ENCODE peak calls at places on chromosomes 11 and 22, in seven cellular contexts. W, B, Y, N, E, X and H are unnamed samples. For H3K9me3, the result is how much of the 10 kb centered on the place peaks cover.

GRCh38 chr11:78313898-78314297 is 103.7 kb downstream of the GAB2 start:
- DNase-seq in X (no peak), Y (no peak), N (no peak), B (peak), W (no peak), E (no peak), H (no peak)

GRCh38 chr22:20650294-20651207 is 123.4 kb upstream of the SERPIND1 start:
- DNase-seq in X (no peak), W (no peak), E (no peak), B (no peak), N (no peak), Y (no peak), H (peak)

GRCh38 chr22:39954584-39955055 is 5.6 kb upstream of the TMA7B start:
- DNase-seq in Y (no peak), X (no peak), B (peak), W (no peak), N (no peak), E (peak), H (no peak)

GRCh38 chr11:33214187-33214586 is 43.0 kb upstream of the HIPK3 start:
- DNase-seq in N (no peak), W (no peak), X (no peak), B (peak), E (peak), Y (no peak), H (no peak)

GRCh38 chr11:108496643-108497256 is 1.4 kb downstream of the POGLUT3 start:
- DNase-seq in B (peak), W (no peak), E (peak), Y (no peak), N (no peak), X (no peak), H (no peak)

GRCh38 chr11:101863361-101863760 is 51.4 kb upstream of the CEP126 start:
- DNase-seq in N (no peak), B (peak), X (no peak), W (no peak), Y (no peak), E (peak), H (no peak)

GRCh38 chr11:64081663-64082442 is 46.1 kb downstream of the FLRT1 start:
- DNase-seq in W (peak), B (no peak), N (peak), X (no peak), Y (no peak), E (no peak), H (no peak)

GRCh38 chr22:43743131-43743530 is 69.0 kb downstream of the EFCAB6 start:
- DNase-seq in N (no peak), E (no peak), B (no peak), X (no peak), W (no peak), Y (no peak), H (peak)

GRCh38 chr11:131561486-131561885 is 191.1 kb downstream of the NTM start:
- DNase-seq in X (no peak), E (no peak), N (no peak), W (no peak), Y (no peak), B (peak), H (peak)

GRCh38 chr11:123573291-123573690 is 81.1 kb downstream of the SCN3B start:
- DNase-seq in Y (no peak), B (no peak), E (no peak), W (no peak), N (no peak), X (no peak), H (no peak)

GRCh38 chr11:33062137-33062536 is 22.8 kb downstream of the TCP11L1 start:
- DNase-seq in N (no peak), E (peak), X (no peak), Y (no peak), W (no peak), B (no peak), H (no peak)

GRCh38 chr11:100578966-100579365 is 108.1 kb upstream of the ARHGAP42 start:
- DNase-seq in B (peak), W (no peak), E (peak), N (no peak), X (no peak), Y (no peak), H (peak)

GRCh38 chr11:128624269-128625170 is 37.2 kb upstream of the ETS1 start:
- DNase-seq in W (peak), B (no peak), E (no peak), X (peak), Y (no peak), N (peak), H (peak)

GRCh38 chr11:113446938-113447337 is 28.3 kb downstream of the DRD2 start:
- DNase-seq in X (no peak), Y (no peak), W (no peak), E (no peak), B (no peak), N (no peak), H (no peak)

GRCh38 chr11:127247261-127247660 is 246.7 kb upstream of the KIRREL3 start:
- DNase-seq in E (no peak), B (no peak), X (no peak), N (no peak), W (no peak), Y (no peak), H (peak)

GRCh38 chr11:67644042-67644441 is 4.5 kb upstream of the TBX10 start:
- DNase-seq in W (no peak), E (peak), Y (no peak), B (peak), N (no peak), X (no peak), H (peak)

GRCh38 chr11:1887451-1888346 is 4.0 kb downstream of the PRR33 start:
- DNase-seq in X (no peak), N (no peak), Y (no peak), W (no peak), B (no peak), E (no peak), H (no peak)
- H3K27ac ChIP-seq in X (peak), N (no peak), Y (no peak), W (no peak), B (no peak), E (no peak), H (no peak)

GRCh38 chr22:48357961-48358360 is 1469.7 kb downstream of the BRD1 start:
- DNase-seq in B (no peak), N (no peak), W (no peak), Y (no peak), E (no peak), X (peak), H (no peak)
- H3K9me3 ChIP-seq in B (under half), N (under half), W (under half), Y (under half), E (under half), X (under half), H (under half)

GRCh38 chr22:27438271-27438980 is 363.1 kb downstream of the MN1 start:
- DNase-seq in W (peak), B (peak), E (peak), Y (no peak), N (peak), X (peak), H (peak)

GRCh38 chr22:27445876-27446275 is 355.7 kb downstream of the MN1 start:
- DNase-seq in E (no peak), Y (no peak), W (no peak), X (no peak), B (no peak), N (no peak), H (no peak)

GRCh38 chr22:27447316-27447715 is 354.2 kb downstream of the MN1 start:
- DNase-seq in X (no peak), W (no peak), E (no peak), B (no peak), Y (no peak), N (no peak), H (no peak)

GRCh38 chr22:27439131-27439530 is 362.4 kb downstream of the MN1 start:
- DNase-seq in E (no peak), X (no peak), W (no peak), Y (no peak), N (no peak), B (no peak), H (no peak)

GRCh38 chr22:27443315-27443714 is 358.2 kb downstream of the MN1 start:
- DNase-seq in W (no peak), X (peak), E (no peak), Y (no peak), N (no peak), B (no peak), H (peak)
- H3K27ac ChIP-seq in W (no peak), X (no peak), E (no peak), Y (no peak), N (no peak), B (no peak), H (peak)

GRCh38 chr22:49566141-49566541 is 261.5 kb downstream of the BRD1 start:
- DNase-seq in W (no peak), Y (no peak), X (no peak), E (no peak), N (no peak), B (no peak), H (peak)
- H3K9me3 ChIP-seq in W (under half), Y (under half), X (under half), E (under half), N (under half), B (under half), H (under half)

DNA sequence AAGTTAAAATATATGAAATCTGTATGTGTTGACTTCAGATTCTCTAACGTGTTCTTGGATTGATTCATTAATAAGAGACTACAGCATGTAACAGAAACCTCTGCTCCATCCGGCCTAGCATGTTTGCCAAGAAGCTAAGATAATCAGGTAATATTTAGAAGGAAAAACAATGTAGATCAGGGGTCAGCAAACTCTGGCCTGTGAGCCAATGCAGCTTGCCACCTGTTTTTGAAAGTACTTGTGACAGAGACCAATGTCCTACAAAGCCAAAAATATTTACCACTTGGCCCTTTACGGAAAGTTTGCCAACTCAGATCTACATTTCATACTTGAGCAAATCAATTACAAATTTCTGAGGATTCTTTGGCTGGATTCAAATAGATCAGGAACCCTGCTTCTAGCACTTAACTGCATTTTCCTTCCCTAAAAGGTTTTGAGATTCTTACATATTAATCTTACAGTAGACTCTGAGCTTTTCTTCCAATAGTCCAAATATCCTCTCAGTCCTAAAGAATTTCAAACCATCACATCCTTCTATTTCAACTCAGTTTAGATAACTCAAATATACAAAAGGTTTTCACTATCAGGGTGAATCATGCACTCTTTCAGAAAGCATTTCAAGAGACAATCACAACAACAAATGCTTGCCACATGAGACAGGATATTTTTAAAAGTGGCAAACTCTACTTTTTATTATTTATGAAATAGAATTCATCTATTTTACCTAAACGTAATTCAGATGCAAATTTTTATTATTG is 29.5 kb downstream of the APOL5 start:
- DNase-seq in W (no peak), N (no peak), B (peak), E (no peak), Y (no peak), X (no peak), H (no peak)
- H3K27ac ChIP-seq in W (no peak), N (no peak), B (peak), E (peak), Y (no peak), X (peak), H (no peak)

DNA sequence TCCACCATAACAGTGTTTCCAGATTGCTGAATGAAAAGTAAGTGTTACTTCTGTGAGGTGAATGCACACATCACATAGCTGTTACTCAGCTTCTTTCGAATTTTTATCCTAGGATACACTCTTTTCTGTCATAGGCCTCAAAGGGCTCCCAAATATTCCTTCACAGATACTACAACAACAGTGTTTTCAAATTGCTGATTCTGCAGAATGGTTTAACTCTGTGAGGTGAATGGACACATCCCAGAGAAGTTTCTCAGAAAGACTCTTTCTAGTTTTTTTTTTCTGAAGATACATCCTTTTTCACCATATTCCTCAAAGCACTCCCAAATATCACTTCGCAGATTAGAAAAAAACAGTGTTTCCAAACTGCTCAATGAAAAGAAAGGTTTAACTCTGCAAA is 221.1 kb downstream of the OR4A5 start:
- DNase-seq in E (no peak), X (no peak), Y (no peak), N (no peak), W (no peak), B (no peak), H (no peak)
- H3K9me3 ChIP-seq in E (under half), X (half or more), Y (half or more), N (half or more), W (under half), B (under half), H (half or more)

GRCh38 chr22:24968066-24968561 is 15.6 kb downstream of the KIAA1671 start:
- DNase-seq in N (no peak), B (peak), E (no peak), X (peak), Y (no peak), W (no peak), H (peak)

GRCh38 chr22:24962835-24963234 is 10.3 kb downstream of the KIAA1671 start:
- DNase-seq in Y (no peak), B (no peak), E (no peak), N (no peak), X (no peak), W (no peak), H (no peak)

GRCh38 chr22:24969588-24970301 is 17.2 kb downstream of the KIAA1671 start:
- DNase-seq in N (no peak), X (peak), Y (no peak), W (no peak), E (peak), B (peak), H (peak)

GRCh38 chr22:24964441-24964840 is 11.9 kb downstream of the KIAA1671 start:
- DNase-seq in E (no peak), Y (no peak), N (no peak), B (no peak), X (no peak), W (no peak), H (no peak)

DNA sequence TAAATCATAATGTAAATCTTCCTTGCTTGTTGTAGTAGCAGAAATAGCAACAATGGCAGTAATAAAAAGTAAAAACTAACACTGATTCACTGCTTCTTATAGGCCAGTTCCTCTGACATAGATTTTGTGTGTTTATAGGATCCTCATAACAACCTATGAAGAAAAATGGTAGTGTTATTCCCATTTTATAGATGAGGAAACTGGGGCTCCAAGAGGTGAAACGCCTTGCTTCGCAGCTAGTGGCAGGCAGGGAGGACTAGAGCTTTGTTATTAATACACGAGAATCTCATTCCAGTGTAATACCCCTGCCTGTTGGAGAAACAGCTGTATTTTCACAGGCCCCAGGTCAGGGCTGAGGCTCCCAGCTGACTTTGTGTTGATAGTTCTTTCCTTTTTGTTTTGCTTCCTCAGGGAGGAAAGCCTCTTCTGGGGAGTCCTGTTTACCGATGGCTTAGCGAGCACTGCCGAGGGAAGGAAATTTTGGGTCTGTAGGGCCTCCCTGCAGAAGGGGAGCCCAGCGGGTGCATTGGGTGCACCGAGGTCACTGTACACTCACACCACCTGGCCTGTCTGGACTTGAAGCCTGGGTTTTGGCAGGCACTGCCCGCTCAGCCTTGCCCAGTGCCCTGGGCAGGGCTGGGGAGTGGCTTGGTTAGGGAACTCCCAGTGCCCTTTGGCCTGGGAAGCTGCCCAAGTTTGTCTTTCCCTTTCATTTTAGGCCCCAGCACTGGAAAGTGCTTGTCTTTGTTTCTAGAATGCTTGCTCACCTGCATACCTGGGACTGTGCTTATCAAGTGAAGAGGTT is 13.5 kb downstream of the KIAA1671 start:
- DNase-seq in E (no peak), B (no peak), X (peak), N (peak), Y (no peak), W (peak), H (no peak)
- H3K27ac ChIP-seq in E (peak), B (no peak), X (peak), N (peak), Y (no peak), W (peak), H (no peak)

DNA sequence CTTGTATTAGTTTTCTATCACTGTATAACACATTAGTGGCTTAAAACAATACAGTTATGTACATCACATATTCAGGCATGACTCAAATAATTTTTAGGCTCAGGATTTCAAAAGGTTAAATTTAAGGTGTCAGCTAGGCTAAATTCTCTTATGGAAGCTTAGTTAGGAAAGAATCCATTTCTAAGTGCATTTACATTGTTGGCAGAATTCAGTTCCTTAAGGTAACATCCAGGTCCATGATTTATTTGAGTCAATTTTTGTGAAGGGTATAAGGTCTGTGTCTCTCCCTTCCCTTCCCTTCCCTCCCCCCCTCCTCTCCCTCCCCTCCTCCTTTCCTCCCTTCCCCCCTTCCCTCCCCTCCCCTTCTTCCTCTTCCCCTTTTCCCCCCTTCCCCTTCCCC is 399.0 kb upstream of the CNTN5 start:
- DNase-seq in B (no peak), E (no peak), Y (no peak), W (no peak), X (no peak), N (no peak), H (no peak)
- H3K9me3 ChIP-seq in B (under half), E (under half), Y (under half), W (under half), X (under half), N (under half), H (half or more)

DNA sequence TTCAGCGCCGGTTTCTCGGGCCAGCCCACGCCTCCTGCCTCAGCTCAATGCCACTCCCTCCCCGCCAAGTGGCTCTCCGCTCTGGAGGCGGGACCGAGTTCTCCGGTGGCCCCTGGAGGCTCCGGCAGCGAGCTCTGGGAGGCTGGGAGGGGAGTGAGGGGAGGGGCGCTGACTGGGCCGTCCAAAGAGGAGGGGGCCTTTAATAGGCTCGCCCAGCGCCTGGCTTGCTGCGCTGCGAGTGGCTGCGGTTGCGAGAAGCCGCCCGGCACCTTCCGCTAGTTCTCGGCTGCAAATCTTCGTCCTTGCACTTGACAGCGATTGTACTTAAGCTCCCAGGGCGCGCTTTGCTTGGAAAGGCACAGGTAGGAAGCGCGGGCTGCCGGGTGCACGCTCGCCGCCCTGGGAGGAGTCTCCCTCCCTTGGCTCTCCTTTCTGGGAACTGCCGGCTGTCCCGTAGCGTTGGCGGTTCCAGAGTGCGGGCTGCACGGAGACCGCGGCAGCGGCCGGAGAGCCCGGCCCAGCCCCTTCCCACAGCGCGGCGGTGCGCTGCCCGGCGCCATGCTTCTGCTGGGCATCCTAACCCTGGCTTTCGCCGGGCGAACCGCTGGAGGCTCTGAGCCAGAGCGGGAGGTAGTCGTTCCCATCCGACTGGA is at the start of gene ADAMTS15:
- DNase-seq in E (peak), X (peak), Y (no peak), B (peak), W (peak), N (peak), H (peak)
- H3K27ac ChIP-seq in E (peak), X (peak), Y (peak), B (no peak), W (no peak), N (peak), H (no peak)

GRCh38 chr11:70805971-70806370 is 407.6 kb downstream of the CTTN start:
- DNase-seq in X (no peak), N (no peak), B (no peak), E (no peak), Y (no peak), W (no peak), H (no peak)

GRCh38 chr11:70806461-70807194 is 408.3 kb downstream of the CTTN start:
- DNase-seq in N (no peak), X (no peak), B (no peak), E (no peak), W (no peak), Y (no peak), H (no peak)

GRCh38 chr11:70805243-70805642 is 406.9 kb downstream of the CTTN start:
- DNase-seq in W (no peak), B (no peak), E (no peak), N (no peak), Y (no peak), X (no peak), H (no peak)

GRCh38 chr11:70802185-70802584 is 403.9 kb downstream of the CTTN start:
- DNase-seq in X (no peak), E (no peak), B (no peak), Y (no peak), N (no peak), W (no peak), H (no peak)

DNA sequence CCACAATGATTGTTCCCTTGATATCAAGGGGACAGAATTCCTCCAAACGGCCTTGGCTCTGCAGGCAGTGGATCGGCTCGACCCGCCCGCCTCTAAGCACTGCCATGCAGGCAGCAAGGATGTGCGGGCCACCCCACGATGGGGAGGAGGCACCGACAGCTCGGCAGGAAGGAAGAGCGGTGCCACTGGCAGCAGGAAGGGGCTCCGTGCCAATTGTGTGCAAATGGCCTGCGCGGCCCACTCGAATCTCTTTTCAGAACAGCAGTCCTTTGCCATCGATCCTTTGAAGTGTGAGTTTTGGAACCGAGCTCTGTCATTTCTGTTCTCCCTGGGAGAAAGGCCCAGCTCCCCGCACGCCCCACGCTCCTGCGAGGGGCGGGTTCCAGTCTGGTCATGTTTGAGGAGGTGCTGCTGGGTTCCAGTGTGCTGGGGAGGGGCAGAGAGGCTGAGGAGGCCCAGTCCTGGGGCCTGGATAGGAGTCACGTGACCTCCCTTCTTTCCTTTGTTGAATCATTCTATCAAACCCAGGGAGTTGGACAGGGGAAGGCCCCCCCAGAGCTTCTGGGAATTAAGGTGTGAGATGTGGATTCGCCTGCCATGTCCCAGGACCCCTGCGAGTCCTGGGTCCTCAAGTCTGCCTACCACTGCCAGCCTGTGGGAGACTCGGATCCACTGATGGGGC is 406.0 kb downstream of the CTTN start:
- DNase-seq in X (no peak), W (no peak), N (no peak), B (no peak), E (no peak), Y (no peak), H (no peak)
- H3K9me3 ChIP-seq in X (under half), W (under half), N (under half), B (under half), E (under half), Y (under half), H (under half)